ENCODE peak calls at places on chromosomes 3 and 15, in eight cellular contexts. K is fibroblast of mammary gland, U is right atrium auricular region, X is activated B cell treated with CpG ODN at 0.5 μM for 24 hours, P is GM13977, B is OCI-LY7, Z is heart left ventricle, V is foreskin fibroblast. S is an unnamed sample.
A peak's percentile ranks its signal among the peaks of the same experiment; 100 is the strongest.

GRCh38 chr15:58632789-58633188 is 116.7 kb downstream of the ADAM10 start:
- DNase-seq in U (no peak), K (peak; percentile 35), Z (no peak), P (no peak), B (no peak), V (no peak), X (no peak), S (no peak)

GRCh38 chr3:100753846-100754245 is 44.6 kb downstream of the TFG start:
- DNase-seq in B (no peak), X (no peak), V (no peak), U (no peak), K (no peak), Z (no peak), P (no peak), S (no peak)

GRCh38 chr3:164608554-164609276 is 469.6 kb downstream of the SI start:
- DNase-seq in U (no peak), P (no peak), V (no peak), X (no peak), B (no peak), Z (no peak), K (no peak), S (no peak)

GRCh38 chr3:46314517-46314916 is 39.4 kb upstream of the CCR2 start:
- DNase-seq in V (no peak), P (no peak), B (no peak), Z (no peak), X (no peak), U (no peak), K (no peak), S (no peak)

GRCh38 chr3:187400756-187401155 is 32.6 kb downstream of the RTP4 start:
- DNase-seq in K (peak; percentile 16), Z (no peak), U (no peak), B (no peak), X (no peak), V (no peak), P (no peak), S (peak; percentile 33)

GRCh38 chr3:196406806-196407470 is 25.3 kb downstream of the UBXN7 start:
- DNase-seq in U (no peak), V (peak; percentile 28), X (no peak), Z (no peak), K (peak; percentile 51), P (no peak), B (no peak), S (no peak)

GRCh38 chr15:72319360-72319984 is 485 bp downstream of the CELF6 start:
- DNase-seq in Z (peak; percentile 68), B (no peak), V (peak; percentile 82), X (peak; percentile 57), P (peak; percentile 74), K (peak; percentile 42), U (no peak), S (peak; percentile 13)

GRCh38 chr15:67180035-67180434 is 74.4 kb downstream of the AAGAB start:
- DNase-seq in V (no peak), P (no peak), U (no peak), B (no peak), Z (no peak), K (no peak), X (no peak), S (no peak)

GRCh38 chr3:158809642-158810041 is 7.8 kb downstream of the MFSD1 start:
- DNase-seq in X (no peak), Z (no peak), K (no peak), B (no peak), P (no peak), U (no peak), V (no peak), S (peak; percentile 29)

GRCh38 chr3:14980689-14981088 is 33.3 kb downstream of the NR2C2 start:
- DNase-seq in B (peak; percentile 52), K (no peak), Z (no peak), X (no peak), U (no peak), V (no peak), P (peak; percentile 9), S (no peak)

GRCh38 chr3:160784853-160785252 is 28.8 kb downstream of the PPM1L start:
- DNase-seq in K (no peak), X (no peak), B (no peak), U (no peak), V (no peak), Z (no peak), P (no peak), S (peak; percentile 54)

GRCh38 chr3:27720029-27720518 is 2.0 kb downstream of the EOMES start:
- DNase-seq in Z (no peak), V (no peak), U (no peak), X (no peak), K (no peak), P (no peak), B (no peak), S (no peak)

GRCh38 chr3:3189102-3189727 is 9.7 kb upstream of the CRBN start:
- DNase-seq in X (no peak), V (no peak), Z (no peak), U (no peak), K (peak; percentile 31), B (no peak), P (no peak), S (no peak)

GRCh38 chr3:162978136-162978535 is 1481.5 kb downstream of the OTOL1 start:
- DNase-seq in V (peak; percentile 1), X (no peak), P (no peak), B (no peak), Z (no peak), U (no peak), K (peak; percentile 18), S (peak; percentile 5)

GRCh38 chr3:179026636-179027035 is 45.0 kb downstream of the ZMAT3 start:
- DNase-seq in B (no peak), U (no peak), X (no peak), Z (no peak), K (peak; percentile 47), P (no peak), V (peak; percentile 56), S (no peak)

GRCh38 chr3:62577153-62577552 is 203.8 kb upstream of the FEZF2 start:
- DNase-seq in U (no peak), Z (no peak), X (no peak), K (no peak), V (no peak), P (no peak), B (no peak), S (peak; percentile 21)

GRCh38 chr3:117141821-117142220 is 432.2 kb downstream of the TUSC7 start:
- DNase-seq in B (no peak), Z (no peak), P (no peak), X (no peak), V (no peak), U (no peak), K (no peak), S (no peak)

GRCh38 chr15:77580991-77581682 is 51.6 kb downstream of the LINGO1 start:
- DNase-seq in B (no peak), V (no peak), K (no peak), P (no peak), Z (peak; percentile 36), X (no peak), U (no peak), S (peak; percentile 17)

GRCh38 chr15:57718309-57718708 is 11.8 kb downstream of the POLR2M start:
- DNase-seq in K (no peak), B (no peak), Z (no peak), P (no peak), V (no peak), X (no peak), U (no peak), S (no peak)

DNA sequence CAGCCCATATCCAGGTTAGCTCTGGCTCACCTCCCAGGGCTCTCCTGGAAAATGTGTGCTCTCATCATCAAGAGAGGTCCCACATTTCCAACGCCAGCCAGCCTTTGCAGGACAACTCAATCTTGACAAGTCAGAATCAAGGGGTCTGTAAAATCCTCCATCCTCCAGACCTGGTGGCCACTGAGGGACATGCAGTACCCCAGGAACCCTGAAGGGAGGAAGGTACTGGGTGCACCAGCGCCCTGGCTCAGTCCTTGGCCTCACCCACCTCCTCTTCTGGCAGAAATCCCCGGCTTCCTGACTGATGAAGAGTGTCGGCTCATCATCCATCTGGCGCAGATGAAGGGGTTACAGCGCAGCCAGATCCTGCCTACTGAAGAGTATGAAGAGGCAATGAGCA is 6.0 kb upstream of the WDR6 start:
- DNase-seq in V (no peak), K (no peak), U (no peak), P (no peak), Z (no peak), B (no peak), X (no peak), S (no peak)
- TF ChIP-seq CTCF in V (no peak), K (no peak), U (no peak), P (no peak), Z (no peak), B (no peak), X (no peak), S (no peak)

DNA sequence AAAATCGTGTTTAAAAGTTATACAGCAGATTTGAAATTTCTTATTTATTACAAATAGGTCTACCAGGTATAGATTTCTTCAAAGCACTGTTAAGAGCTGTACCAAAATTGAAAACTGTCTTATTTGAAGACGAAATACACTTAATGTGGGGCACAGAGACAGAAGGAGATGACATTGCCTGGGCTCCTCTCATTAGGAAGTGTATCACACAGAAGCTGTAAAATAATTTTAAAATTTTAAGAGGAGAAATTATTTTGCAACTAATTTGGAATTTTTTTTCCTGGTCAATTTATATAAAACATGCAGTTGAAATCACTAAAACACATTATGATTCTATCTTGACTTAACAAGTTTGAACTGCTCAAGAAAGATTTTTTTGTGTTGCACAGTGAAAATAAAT is 614.8 kb upstream of the AGTR1 start:
- DNase-seq in Z (no peak), P (no peak), U (no peak), B (no peak), X (no peak), V (no peak), K (no peak), S (no peak)
- TF ChIP-seq CTCF in Z (no peak), P (no peak), U (no peak), B (no peak), X (no peak), V (no peak), K (no peak), S (no peak)

GRCh38 chr3:55488398-55489055 is 1.4 kb upstream of the WNT5A start:
- DNase-seq in K (peak; percentile 78), U (no peak), P (peak; percentile 85), B (peak; percentile 77), Z (peak; percentile 46), V (peak; percentile 90), X (no peak), S (peak; percentile 42)
- TF ChIP-seq CTCF in K (no peak), U (no peak), P (no peak), B (no peak), Z (no peak), V (peak; percentile 2), X (no peak), S (no peak)

GRCh38 chr15:70573121-70573850 is 190.1 kb downstream of the UACA start:
- DNase-seq in B (no peak), V (no peak), P (no peak), U (no peak), Z (no peak), K (no peak), X (no peak), S (no peak)

GRCh38 chr15:70566989-70567388 is 196.4 kb downstream of the UACA start:
- DNase-seq in U (no peak), X (no peak), P (no peak), B (no peak), V (no peak), Z (no peak), K (no peak), S (no peak)

GRCh38 chr15:70566047-70566835 is 197.1 kb downstream of the UACA start:
- DNase-seq in P (no peak), B (no peak), K (no peak), U (no peak), X (no peak), Z (no peak), V (no peak), S (no peak)

GRCh38 chr15:70569718-70570231 is 193.6 kb downstream of the UACA start:
- DNase-seq in U (no peak), K (no peak), B (no peak), X (no peak), P (no peak), Z (no peak), V (no peak), S (peak; percentile 77)

GRCh38 chr15:70569139-70569717 is 194.1 kb downstream of the UACA start:
- DNase-seq in K (peak; percentile 66), Z (peak; percentile 34), P (no peak), V (peak; percentile 75), X (no peak), U (no peak), B (no peak), S (peak; percentile 34)
- TF ChIP-seq CTCF in K (peak; percentile 61), Z (peak; percentile 66), P (peak; percentile 27), V (peak; percentile 53), X (no peak), U (peak; percentile 19), B (peak; percentile 49), S (peak; percentile 35)